ENCODE peak calls at places on chromosomes 3 and 15, in five cellular contexts. T is mesenchymal stem cell, B is H9, Z is H1, A is neuronal stem cell. U is an unnamed sample.

GRCh38 chr3:114216186-114216970 is 21.0 kb downstream of the ZNF80 start:
- DNase-seq in T (no peak), A (no peak), Z (no peak), B (no peak), U (no peak)

GRCh38 chr15:41017051-41017735 is 63.9 kb downstream of the CHAC1 start:
- DNase-seq in T (peak), Z (no peak), A (no peak), B (no peak), U (no peak)

GRCh38 chr3:61978460-61979419 is 394.6 kb downstream of the FEZF2 start:
- DNase-seq in T (no peak), Z (no peak), B (no peak), A (no peak), U (no peak)

GRCh38 chr3:23129062-23129461 is 74.1 kb upstream of the UBE2E2 start:
- DNase-seq in Z (no peak), B (no peak), T (no peak), A (no peak), U (no peak)

GRCh38 chr15:42137461-42138261 is 18.8 kb downstream of the PLA2G4F start:
- DNase-seq in B (peak), A (peak), T (peak), Z (no peak), U (no peak)

GRCh38 chr15:81339851-81340250 is 15.9 kb upstream of the STARD5 start:
- DNase-seq in T (no peak), Z (no peak), B (no peak), A (no peak), U (no peak)

GRCh38 chr3:36149447-36149865 is 230.8 kb upstream of the STAC start:
- DNase-seq in A (no peak), Z (no peak), B (no peak), T (no peak), U (peak)

GRCh38 chr3:37329465-37329864 is 155.1 kb upstream of the LRRFIP2 start:
- DNase-seq in B (no peak), Z (no peak), T (no peak), A (no peak), U (peak)

GRCh38 chr3:157220211-157220610 is 60.3 kb upstream of the CCNL1 start:
- DNase-seq in B (no peak), A (no peak), Z (no peak), T (no peak), U (no peak)

GRCh38 chr3:195698325-195699147 is 22.2 kb upstream of the MUC20 start:
- DNase-seq in Z (no peak), B (no peak), A (no peak), T (no peak), U (peak)

GRCh38 chr3:39849992-39850706 is 40.7 kb downstream of the MYRIP start:
- DNase-seq in A (no peak), B (no peak), T (no peak), Z (no peak), U (no peak)

GRCh38 chr3:157175678-157176077 is 15.7 kb upstream of the CCNL1 start:
- DNase-seq in A (no peak), T (no peak), B (no peak), Z (no peak), U (peak)

GRCh38 chr3:64489361-64490044 is 198.3 kb downstream of the ADAMTS9 start:
- DNase-seq in A (peak), T (peak), B (peak), Z (peak), U (peak)

GRCh38 chr3:124282751-124283643 is 291.1 kb upstream of the ROPN1 start:
- DNase-seq in Z (no peak), B (no peak), A (no peak), T (no peak), U (peak)

GRCh38 chr15:32029862-32030781 is at the start of gene CHRNA7:
- DNase-seq in T (peak), A (peak), B (peak), Z (no peak), U (no peak)

GRCh38 chr3:126370055-126370454 is 12.8 kb upstream of the KLF15 start:
- DNase-seq in T (no peak), A (no peak), Z (no peak), B (no peak), U (no peak)

GRCh38 chr3:181623924-181624694 is 87.6 kb upstream of the SOX2 start:
- DNase-seq in T (no peak), A (no peak), Z (no peak), B (no peak), U (no peak)
- H2BK12ac ChIP-seq in T (no peak), A (no peak), Z (no peak), B (no peak), U (no peak)

GRCh38 chr3:16378920-16379319 is 113.9 kb downstream of the OXNAD1 start:
- DNase-seq in T (peak), A (no peak), Z (no peak), B (no peak), U (no peak)

GRCh38 chr3:16378415-16378814 is 113.4 kb downstream of the OXNAD1 start:
- DNase-seq in T (no peak), B (no peak), Z (no peak), A (no peak), U (no peak)

GRCh38 chr3:16377196-16377595 is 112.2 kb downstream of the OXNAD1 start:
- DNase-seq in T (no peak), Z (no peak), A (no peak), B (no peak), U (no peak)

GRCh38 chr3:16379838-16380237 is 114.8 kb downstream of the OXNAD1 start:
- DNase-seq in T (no peak), Z (no peak), A (no peak), B (no peak), U (no peak)

DNA sequence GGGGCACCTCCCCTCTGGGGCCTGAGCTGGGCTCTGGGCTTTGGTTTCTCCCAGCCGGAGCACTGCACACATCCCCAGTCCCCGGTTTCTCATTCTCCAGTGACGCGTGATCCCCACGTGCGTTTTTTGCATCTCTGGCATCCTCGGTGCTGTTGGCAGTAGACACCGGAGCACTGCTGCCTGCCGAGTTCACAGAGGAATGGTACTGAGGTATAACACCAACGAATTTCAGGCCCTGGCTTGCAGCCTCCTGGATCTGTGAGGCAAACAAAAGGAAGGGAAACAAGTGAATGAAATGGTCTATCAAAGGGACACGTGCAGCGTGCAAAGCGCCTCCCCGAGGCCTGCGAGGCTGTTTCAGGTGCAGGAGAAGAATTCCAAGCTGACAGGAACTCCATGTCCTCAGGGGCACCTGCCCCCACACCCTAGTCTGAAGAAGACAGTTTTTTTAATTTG is 112.9 kb downstream of the OXNAD1 start:
- DNase-seq in A (no peak), T (no peak), B (no peak), Z (no peak), U (no peak)
- H3K9ac ChIP-seq in A (no peak), T (no peak), B (no peak), Z (no peak), U (no peak)

GRCh38 chr3:26308454-26308853 is 314.1 kb upstream of the LRRC3B start:
- DNase-seq in B (no peak), Z (no peak), A (no peak), T (no peak), U (no peak)
- H4K8ac ChIP-seq in B (no peak), Z (no peak), A (no peak), T (no peak), U (no peak)

GRCh38 chr15:66239514-66239913 is 14.0 kb downstream of the MEGF11 start:
- DNase-seq in B (no peak), A (no peak), T (no peak), Z (no peak), U (no peak)

GRCh38 chr15:66236806-66237205 is 16.7 kb downstream of the MEGF11 start:
- DNase-seq in Z (no peak), A (no peak), B (no peak), T (no peak), U (no peak)

GRCh38 chr15:66237513-66238235 is 15.9 kb downstream of the MEGF11 start:
- DNase-seq in B (no peak), A (no peak), T (no peak), Z (no peak), U (no peak)

GRCh38 chr15:66240240-66240842 is 13.2 kb downstream of the MEGF11 start:
- DNase-seq in T (no peak), Z (no peak), A (no peak), B (no peak), U (no peak)

GRCh38 chr15:66238318-66238717 is 15.2 kb downstream of the MEGF11 start:
- DNase-seq in T (no peak), A (no peak), B (no peak), Z (no peak), U (no peak)
- H2BK12ac ChIP-seq in T (no peak), A (no peak), B (no peak), Z (no peak), U (no peak)

GRCh38 chr3:69642606-69643005 is 96.7 kb upstream of the MITF start:
- DNase-seq in A (no peak), T (no peak), Z (no peak), B (no peak), U (peak)

DNA sequence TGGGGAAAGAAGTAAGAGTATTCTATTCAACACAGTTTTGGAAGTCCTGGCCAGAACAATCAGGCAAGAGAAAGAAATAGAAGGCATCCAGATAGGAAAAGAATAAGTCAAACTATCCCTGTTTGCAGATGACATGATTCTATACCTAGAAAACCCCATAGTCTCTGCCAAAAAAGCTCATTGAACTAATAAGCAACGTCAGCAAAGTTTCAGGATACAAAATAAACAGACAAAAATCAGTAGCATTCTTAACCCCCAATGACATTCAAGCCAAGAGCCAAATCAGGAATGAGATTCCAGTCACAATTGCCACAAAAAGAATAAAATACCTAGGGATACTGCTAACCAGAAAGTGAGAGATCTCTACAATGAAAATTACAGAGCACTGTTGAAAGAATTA is 99.4 kb upstream of the MITF start:
- DNase-seq in Z (no peak), T (no peak), A (no peak), B (no peak), U (no peak)
- H3K9ac ChIP-seq in Z (no peak), T (no peak), A (no peak), B (no peak), U (no peak)

DNA sequence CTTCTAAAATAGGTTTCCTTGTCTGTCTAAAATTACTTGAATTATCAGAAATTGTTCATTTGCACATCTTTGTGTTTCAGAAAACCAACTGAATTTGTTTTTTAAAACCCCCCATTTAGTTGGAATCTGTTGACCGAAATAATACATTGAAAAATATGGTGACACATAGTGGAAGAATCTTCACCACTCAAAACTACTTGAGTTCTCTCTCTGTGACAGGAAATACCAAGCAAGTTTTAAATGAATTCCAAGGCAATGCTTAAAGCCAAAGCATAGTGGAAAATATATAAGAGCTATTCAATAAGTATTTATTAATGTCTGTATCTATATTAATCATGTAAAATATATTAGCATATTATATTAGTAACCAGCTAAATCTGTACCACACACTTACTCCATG is 224.9 kb upstream of the COL8A1 start:
- DNase-seq in T (peak), Z (no peak), A (no peak), B (no peak), U (no peak)
- H4K8ac ChIP-seq in T (no peak), Z (no peak), A (no peak), B (no peak), U (no peak)

U was measured in trophoblast cell.